ENCODE peak calls at places on chromosomes 4 and X, in five cellular contexts. D is SW480, T is lower lobe of right lung, K is GM23248, M is HT1080. O is an unnamed sample.

GRCh38 chr4:77599378-77599777 is 6.2 kb upstream of the CXCL13 start:
- DNase-seq in M (peak), T (no peak), D (peak), K (peak), O (no peak)

GRCh38 chrX:10352536-10352935 is 195.8 kb downstream of the CLCN4 start:
- DNase-seq in D (no peak), K (no peak), M (no peak), T (no peak), O (no peak)

GRCh38 chr4:119725688-119726330 is 97.2 kb upstream of the PDE5A start:
- DNase-seq in T (no peak), K (peak), D (no peak), M (no peak), O (no peak)

GRCh38 chr4:147865926-147866325 is 134.0 kb downstream of the ARHGAP10 start:
- DNase-seq in K (peak), D (no peak), M (no peak), T (no peak), O (no peak)

GRCh38 chrX:119726900-119727555 is 31.4 kb upstream of the SOWAHD start:
- DNase-seq in D (no peak), M (peak), T (no peak), K (peak), O (no peak)

GRCh38 chr4:174156239-174156826 is 127.1 kb downstream of the FBXO8 start:
- DNase-seq in K (peak), D (peak), M (peak), T (no peak), O (no peak)

GRCh38 chrX:34654939-34655338 is 2.1 kb downstream of the TMEM47 start:
- DNase-seq in K (peak), M (no peak), T (no peak), D (no peak), O (no peak)

GRCh38 chr4:153579872-153580271 is 104.2 kb upstream of the TLR2 start:
- DNase-seq in M (no peak), D (no peak), K (no peak), T (no peak), O (no peak)

GRCh38 chr4:41661447-41662076 is 87.0 kb downstream of the PHOX2B start:
- DNase-seq in D (peak), M (peak), T (peak), K (peak), O (no peak)

GRCh38 chrX:24154490-24155034 is 5.0 kb downstream of the ZFX start:
- DNase-seq in D (no peak), T (no peak), M (no peak), K (peak), O (no peak)

GRCh38 chr4:40455340-40455902 is 120.3 kb downstream of the CHRNA9 start:
- DNase-seq in K (peak), D (no peak), M (no peak), T (peak), O (peak)

GRCh38 chr4:151676301-151676700 is 84.5 kb downstream of the GATB start:
- DNase-seq in M (peak), D (no peak), K (peak), T (no peak), O (no peak)

GRCh38 chr4:140718240-140718639 is 37.9 kb downstream of the TBC1D9 start:
- DNase-seq in T (no peak), M (peak), D (no peak), K (peak), O (no peak)

O was measured in right lobe of liver.